ENCODE peak calls at places on chromosomes 4 and X, in nine cellular contexts. One of them, this sample, is unnamed.

GRCh38 chr4:110306363-110306762 is 107.9 kb upstream of the ELOVL6 start:
- DNase-seq in left lung: no peak
- DNase-seq in tibial artery: no peak
- DNase-seq in CD8-positive, alpha-beta T cell: no peak
- DNase-seq in brain microvascular endothelial cell: no peak
- DNase-seq in stomach: no peak
- DNase-seq in CD4-positive, alpha-beta memory T cell: no peak
- DNase-seq in lung: no peak
- DNase-seq in A673: no peak
- DNase-seq in this sample: no peak

GRCh38 chrX:26442340-26442739 is 226.4 kb downstream of the MAGEB5 start:
- DNase-seq in left lung: no peak
- DNase-seq in tibial artery: no peak
- DNase-seq in CD8-positive, alpha-beta T cell: no peak
- DNase-seq in brain microvascular endothelial cell: peak
- DNase-seq in stomach: no peak
- DNase-seq in CD4-positive, alpha-beta memory T cell: no peak
- DNase-seq in lung: no peak
- DNase-seq in A673: no peak
- DNase-seq in this sample: no peak

GRCh38 chrX:48574270-48575266 is at the start of gene RBM3:
- DNase-seq in left lung: peak
- DNase-seq in tibial artery: peak
- DNase-seq in CD8-positive, alpha-beta T cell: peak
- DNase-seq in brain microvascular endothelial cell: peak
- DNase-seq in stomach: peak
- DNase-seq in CD4-positive, alpha-beta memory T cell: peak
- DNase-seq in lung: peak
- DNase-seq in A673: peak
- DNase-seq in this sample: peak

GRCh38 chr4:17544831-17545234 is 29.9 kb downstream of the CLRN2 start:
- DNase-seq in left lung: no peak
- DNase-seq in tibial artery: no peak
- DNase-seq in CD8-positive, alpha-beta T cell: no peak
- DNase-seq in brain microvascular endothelial cell: no peak
- DNase-seq in stomach: peak
- DNase-seq in CD4-positive, alpha-beta memory T cell: no peak
- DNase-seq in lung: no peak
- DNase-seq in A673: no peak
- DNase-seq in this sample: no peak

GRCh38 chrX:154368630-154369452 is 5.6 kb downstream of the FLNA start:
- DNase-seq in left lung: peak
- DNase-seq in tibial artery: peak
- DNase-seq in CD8-positive, alpha-beta T cell: peak
- DNase-seq in brain microvascular endothelial cell: peak
- DNase-seq in stomach: peak
- DNase-seq in CD4-positive, alpha-beta memory T cell: peak
- DNase-seq in lung: peak
- DNase-seq in A673: peak
- DNase-seq in this sample: peak

GRCh38 chr4:82201303-82201702 is 172.5 kb downstream of the HNRNPD start:
- DNase-seq in left lung: peak
- DNase-seq in tibial artery: no peak
- DNase-seq in CD8-positive, alpha-beta T cell: no peak
- DNase-seq in brain microvascular endothelial cell: peak
- DNase-seq in stomach: peak
- DNase-seq in CD4-positive, alpha-beta memory T cell: no peak
- DNase-seq in lung: no peak
- DNase-seq in A673: peak
- DNase-seq in this sample: no peak

GRCh38 chrX:85243761-85244410 is at the start of the genes SATL1 and ZNF711:
- DNase-seq in left lung: peak
- DNase-seq in tibial artery: peak
- DNase-seq in CD8-positive, alpha-beta T cell: peak
- DNase-seq in brain microvascular endothelial cell: peak
- DNase-seq in stomach: peak
- DNase-seq in CD4-positive, alpha-beta memory T cell: no peak
- DNase-seq in lung: no peak
- DNase-seq in A673: peak
- DNase-seq in this sample: peak

GRCh38 chr4:8402640-8403039 is 37.9 kb downstream of the ACOX3 start:
- DNase-seq in left lung: no peak
- DNase-seq in tibial artery: peak
- DNase-seq in CD8-positive, alpha-beta T cell: no peak
- DNase-seq in brain microvascular endothelial cell: no peak
- DNase-seq in stomach: no peak
- DNase-seq in CD4-positive, alpha-beta memory T cell: no peak
- DNase-seq in lung: no peak
- DNase-seq in A673: no peak
- DNase-seq in this sample: no peak

GRCh38 chr4:123452585-123452984 is 56.0 kb downstream of the SPRY1 start:
- DNase-seq in left lung: no peak
- DNase-seq in tibial artery: no peak
- DNase-seq in CD8-positive, alpha-beta T cell: no peak
- DNase-seq in brain microvascular endothelial cell: peak
- DNase-seq in stomach: peak
- DNase-seq in CD4-positive, alpha-beta memory T cell: no peak
- DNase-seq in lung: peak
- DNase-seq in A673: peak
- DNase-seq in this sample: no peak

GRCh38 chr4:48270516-48270897 is 869 bp upstream of the TEC start:
- DNase-seq in left lung: no peak
- DNase-seq in tibial artery: no peak
- DNase-seq in CD8-positive, alpha-beta T cell: no peak
- DNase-seq in brain microvascular endothelial cell: no peak
- DNase-seq in stomach: no peak
- DNase-seq in CD4-positive, alpha-beta memory T cell: no peak
- DNase-seq in lung: no peak
- DNase-seq in A673: no peak
- DNase-seq in this sample: no peak

GRCh38 chrX:43809463-43809862 is 72.8 kb downstream of the MAOB start:
- DNase-seq in left lung: no peak
- DNase-seq in tibial artery: no peak
- DNase-seq in CD8-positive, alpha-beta T cell: no peak
- DNase-seq in brain microvascular endothelial cell: no peak
- DNase-seq in stomach: no peak
- DNase-seq in CD4-positive, alpha-beta memory T cell: no peak
- DNase-seq in lung: no peak
- DNase-seq in A673: peak
- DNase-seq in this sample: no peak

GRCh38 chrX:155314260-155314659 is 20.2 kb downstream of the CLIC2 start:
- DNase-seq in left lung: no peak
- DNase-seq in tibial artery: no peak
- DNase-seq in CD8-positive, alpha-beta T cell: no peak
- DNase-seq in brain microvascular endothelial cell: no peak
- DNase-seq in stomach: no peak
- DNase-seq in CD4-positive, alpha-beta memory T cell: no peak
- DNase-seq in lung: no peak
- DNase-seq in A673: no peak
- DNase-seq in this sample: no peak

GRCh38 chr4:139552908-139553307 is 3.1 kb downstream of the SETD7 start:
- DNase-seq in left lung: no peak
- DNase-seq in tibial artery: no peak
- DNase-seq in CD8-positive, alpha-beta T cell: no peak
- DNase-seq in brain microvascular endothelial cell: no peak
- DNase-seq in stomach: no peak
- DNase-seq in CD4-positive, alpha-beta memory T cell: no peak
- DNase-seq in lung: no peak
- DNase-seq in A673: no peak
- DNase-seq in this sample: no peak
- H3K27ac ChIP-seq in left lung: no peak
- H3K27ac ChIP-seq in tibial artery: peak
- H3K27ac ChIP-seq in CD8-positive, alpha-beta T cell: no peak
- H3K27ac ChIP-seq in brain microvascular endothelial cell: no peak
- H3K27ac ChIP-seq in stomach: peak
- H3K27ac ChIP-seq in CD4-positive, alpha-beta memory T cell: no peak
- H3K27ac ChIP-seq in lung: peak
- H3K27ac ChIP-seq in A673: peak
- H3K27ac ChIP-seq in this sample: peak

GRCh38 chr4:42615131-42615776 is 41.7 kb downstream of the ATP8A1 start:
- DNase-seq in left lung: no peak
- DNase-seq in tibial artery: no peak
- DNase-seq in CD8-positive, alpha-beta T cell: no peak
- DNase-seq in brain microvascular endothelial cell: no peak
- DNase-seq in stomach: no peak
- DNase-seq in CD4-positive, alpha-beta memory T cell: no peak
- DNase-seq in lung: no peak
- DNase-seq in A673: no peak
- DNase-seq in this sample: no peak
- H3K27ac ChIP-seq in left lung: no peak
- H3K27ac ChIP-seq in tibial artery: no peak
- H3K27ac ChIP-seq in CD8-positive, alpha-beta T cell: no peak
- H3K27ac ChIP-seq in brain microvascular endothelial cell: no peak
- H3K27ac ChIP-seq in stomach: no peak
- H3K27ac ChIP-seq in CD4-positive, alpha-beta memory T cell: no peak
- H3K27ac ChIP-seq in lung: peak
- H3K27ac ChIP-seq in A673: no peak
- H3K27ac ChIP-seq in this sample: no peak

DNA sequence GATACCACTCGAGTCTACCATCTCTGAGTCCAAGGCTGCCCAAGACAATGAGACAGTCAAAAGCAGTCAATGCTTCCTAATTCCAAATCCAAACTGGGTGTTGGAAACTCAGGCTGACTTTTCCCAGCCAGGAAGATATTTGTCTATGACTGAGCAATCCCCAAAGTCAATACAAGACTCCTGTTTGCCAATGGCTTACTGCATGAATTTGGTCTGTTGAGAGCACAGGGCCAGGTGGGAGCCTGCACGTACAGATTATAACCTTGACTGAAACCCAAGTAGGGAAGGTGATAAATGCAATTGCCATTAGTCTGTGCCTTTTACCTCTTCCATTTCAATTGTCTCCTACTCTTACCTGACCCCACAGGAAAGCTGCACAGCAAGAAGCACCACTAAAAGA is 72.6 kb upstream of the PPARGC1A start:
- DNase-seq in left lung: no peak
- DNase-seq in tibial artery: no peak
- DNase-seq in CD8-positive, alpha-beta T cell: no peak
- DNase-seq in brain microvascular endothelial cell: no peak
- DNase-seq in stomach: peak
- DNase-seq in CD4-positive, alpha-beta memory T cell: no peak
- DNase-seq in lung: no peak
- DNase-seq in A673: no peak
- DNase-seq in this sample: no peak
- H3K27ac ChIP-seq in left lung: no peak
- H3K27ac ChIP-seq in tibial artery: no peak
- H3K27ac ChIP-seq in CD8-positive, alpha-beta T cell: no peak
- H3K27ac ChIP-seq in brain microvascular endothelial cell: no peak
- H3K27ac ChIP-seq in stomach: no peak
- H3K27ac ChIP-seq in CD4-positive, alpha-beta memory T cell: no peak
- H3K27ac ChIP-seq in lung: no peak
- H3K27ac ChIP-seq in A673: no peak
- H3K27ac ChIP-seq in this sample: no peak

GRCh38 chr4:73599182-73599581 is 21.1 kb downstream of the RASSF6 start:
- DNase-seq in left lung: no peak
- DNase-seq in tibial artery: no peak
- DNase-seq in CD8-positive, alpha-beta T cell: no peak
- DNase-seq in brain microvascular endothelial cell: peak
- DNase-seq in stomach: peak
- DNase-seq in CD4-positive, alpha-beta memory T cell: no peak
- DNase-seq in lung: no peak
- DNase-seq in A673: no peak
- DNase-seq in this sample: no peak

GRCh38 chr4:73603854-73604584 is 16.2 kb downstream of the RASSF6 start:
- DNase-seq in left lung: peak
- DNase-seq in tibial artery: no peak
- DNase-seq in CD8-positive, alpha-beta T cell: no peak
- DNase-seq in brain microvascular endothelial cell: no peak
- DNase-seq in stomach: no peak
- DNase-seq in CD4-positive, alpha-beta memory T cell: no peak
- DNase-seq in lung: no peak
- DNase-seq in A673: no peak
- DNase-seq in this sample: no peak

GRCh38 chr4:73606465-73606974 is 13.7 kb downstream of the RASSF6 start:
- DNase-seq in left lung: no peak
- DNase-seq in tibial artery: no peak
- DNase-seq in CD8-positive, alpha-beta T cell: no peak
- DNase-seq in brain microvascular endothelial cell: no peak
- DNase-seq in stomach: no peak
- DNase-seq in CD4-positive, alpha-beta memory T cell: no peak
- DNase-seq in lung: no peak
- DNase-seq in A673: no peak
- DNase-seq in this sample: no peak

GRCh38 chr4:73600917-73601316 is 19.3 kb downstream of the RASSF6 start:
- DNase-seq in left lung: no peak
- DNase-seq in tibial artery: no peak
- DNase-seq in CD8-positive, alpha-beta T cell: no peak
- DNase-seq in brain microvascular endothelial cell: no peak
- DNase-seq in stomach: no peak
- DNase-seq in CD4-positive, alpha-beta memory T cell: no peak
- DNase-seq in lung: no peak
- DNase-seq in A673: no peak
- DNase-seq in this sample: no peak

DNA sequence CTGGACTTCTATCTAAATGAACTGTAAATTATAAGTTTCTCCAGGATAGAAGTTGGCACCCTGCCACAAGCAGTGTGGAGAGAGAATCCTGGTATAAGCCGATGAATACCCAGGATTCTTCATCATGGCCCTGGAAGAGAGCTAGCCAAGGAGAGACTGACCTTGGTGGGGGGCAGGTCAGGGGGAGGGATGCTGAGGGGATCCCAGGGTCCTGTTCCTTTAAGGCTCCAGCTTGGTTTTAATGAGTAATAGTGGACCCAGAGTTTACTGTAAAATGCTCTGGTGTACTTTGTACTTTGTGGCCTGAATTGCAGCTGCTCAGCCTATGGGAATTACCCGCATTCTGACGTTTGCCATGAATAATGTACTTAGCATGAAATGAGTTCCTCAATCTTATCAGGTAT is 16.9 kb downstream of the RASSF6 start:
- DNase-seq in left lung: no peak
- DNase-seq in tibial artery: no peak
- DNase-seq in CD8-positive, alpha-beta T cell: no peak
- DNase-seq in brain microvascular endothelial cell: peak
- DNase-seq in stomach: peak
- DNase-seq in CD4-positive, alpha-beta memory T cell: no peak
- DNase-seq in lung: no peak
- DNase-seq in A673: no peak
- DNase-seq in this sample: no peak
- H3K27ac ChIP-seq in left lung: no peak
- H3K27ac ChIP-seq in tibial artery: no peak
- H3K27ac ChIP-seq in CD8-positive, alpha-beta T cell: no peak
- H3K27ac ChIP-seq in brain microvascular endothelial cell: no peak
- H3K27ac ChIP-seq in stomach: peak
- H3K27ac ChIP-seq in CD4-positive, alpha-beta memory T cell: no peak
- H3K27ac ChIP-seq in lung: no peak
- H3K27ac ChIP-seq in A673: no peak
- H3K27ac ChIP-seq in this sample: no peak

DNA sequence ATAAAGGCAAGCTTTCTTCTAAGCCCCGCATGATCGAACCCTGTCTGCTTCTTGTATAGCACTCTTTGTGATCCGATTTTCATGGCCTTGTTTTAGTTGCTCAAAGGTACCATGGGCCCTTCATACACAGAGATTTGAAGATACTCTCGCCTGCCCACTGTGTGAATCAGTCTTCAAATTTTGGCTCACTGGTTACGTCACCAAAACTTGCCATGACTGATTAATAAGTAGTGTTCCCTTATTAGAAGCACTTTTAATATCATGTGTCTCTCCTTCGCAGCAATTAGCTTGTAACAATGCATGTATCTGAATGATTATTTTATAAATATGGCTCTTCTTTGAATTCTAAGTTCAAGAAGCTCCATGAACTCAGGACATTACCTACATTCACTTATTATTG is 880.5 kb downstream of the STPG2 start:
- DNase-seq in left lung: no peak
- DNase-seq in tibial artery: no peak
- DNase-seq in CD8-positive, alpha-beta T cell: no peak
- DNase-seq in brain microvascular endothelial cell: no peak
- DNase-seq in stomach: no peak
- DNase-seq in CD4-positive, alpha-beta memory T cell: no peak
- DNase-seq in lung: no peak
- DNase-seq in A673: no peak
- DNase-seq in this sample: no peak
- H3K27ac ChIP-seq in left lung: no peak
- H3K27ac ChIP-seq in tibial artery: no peak
- H3K27ac ChIP-seq in CD8-positive, alpha-beta T cell: no peak
- H3K27ac ChIP-seq in brain microvascular endothelial cell: no peak
- H3K27ac ChIP-seq in stomach: no peak
- H3K27ac ChIP-seq in CD4-positive, alpha-beta memory T cell: no peak
- H3K27ac ChIP-seq in lung: no peak
- H3K27ac ChIP-seq in A673: no peak
- H3K27ac ChIP-seq in this sample: no peak

This sample was measured in ovary.